ENCODE peak calls at places on chromosomes 6 and 20, in five cellular contexts. S is T-helper 17 cell, E is PC-3, O is progenitor cell of endocrine pancreas, Y is NAMALWA. K is an unnamed sample.

GRCh38 chr6:154615483-154616025 is 105.1 kb upstream of the CNKSR3 start:
- DNase-seq in Y (no peak), E (peak), S (no peak), O (no peak), K (peak)

GRCh38 chr6:101824551-101825345 is 431.2 kb downstream of the GRIK2 start:
- DNase-seq in S (no peak), Y (no peak), E (no peak), O (no peak), K (no peak)

GRCh38 chr6:122640377-122640776 is 30.2 kb downstream of the PKIB start:
- DNase-seq in O (no peak), Y (no peak), S (no peak), E (no peak), K (no peak)

GRCh38 chr6:149077208-149077607 is 240.3 kb upstream of the TAB2 start:
- DNase-seq in Y (no peak), O (no peak), S (no peak), E (no peak), K (no peak)

GRCh38 chr6:26235240-26235730 is 129.7 kb upstream of the BTN3A2 start:
- DNase-seq in O (no peak), Y (peak), S (no peak), E (peak), K (no peak)

GRCh38 chr20:14882846-14883245 is 545.4 kb upstream of the FLRT3 start:
- DNase-seq in Y (no peak), O (no peak), E (no peak), S (no peak), K (no peak)

GRCh38 chr6:90369024-90369519 is 72.4 kb upstream of the BACH2 start:
- DNase-seq in E (peak), Y (peak), S (no peak), O (no peak), K (no peak)

GRCh38 chr6:14739830-14740229 is 506.0 kb upstream of the JARID2 start:
- DNase-seq in E (no peak), Y (no peak), S (no peak), O (no peak), K (no peak)

GRCh38 chr20:768426-768978 is at the start of gene SLC52A3:
- DNase-seq in S (no peak), Y (peak), O (peak), E (peak), K (no peak)

GRCh38 chr6:26152226-26153101 is 65.2 kb downstream of the HFE start:
- DNase-seq in E (peak), S (no peak), Y (no peak), O (no peak), K (no peak)

GRCh38 chr6:107305391-107305790 is 154.0 kb downstream of the PDSS2 start:
- DNase-seq in Y (no peak), S (no peak), E (no peak), O (no peak), K (no peak)

GRCh38 chr6:44261581-44261980 is 3.8 kb downstream of the NFKBIE start:
- DNase-seq in S (no peak), O (no peak), Y (no peak), E (no peak), K (no peak)

GRCh38 chr6:14709900-14710299 is 536.0 kb upstream of the JARID2 start:
- DNase-seq in O (no peak), Y (no peak), S (no peak), E (no peak), K (no peak)

GRCh38 chr6:26033942-26034354 is 53.3 kb upstream of the HFE start:
- DNase-seq in Y (peak), O (no peak), S (no peak), E (no peak), K (no peak)

GRCh38 chr20:5118220-5119142 is 1.3 kb downstream of the PCNA start:
- DNase-seq in O (no peak), Y (peak), E (no peak), S (no peak), K (no peak)

GRCh38 chr6:84774174-84775158 is 10.1 kb upstream of the TBX18 start:
- DNase-seq in S (no peak), O (peak), Y (no peak), E (no peak), K (peak)

GRCh38 chr6:149393002-149393679 is 6.9 kb upstream of the SUMO4 start:
- DNase-seq in Y (no peak), O (no peak), E (no peak), S (no peak), K (no peak)

GRCh38 chr6:112149719-112150263 is 62.4 kb downstream of the FAM229B start:
- DNase-seq in O (no peak), E (no peak), Y (no peak), S (no peak), K (no peak)

GRCh38 chr6:30615958-30616810 is 859 bp downstream of the PPP1R10 start:
- DNase-seq in O (no peak), E (no peak), S (peak), Y (peak), K (peak)

GRCh38 chr6:75368151-75368779 is 83.7 kb upstream of the TMEM30A start:
- DNase-seq in O (peak), Y (peak), S (no peak), E (peak), K (no peak)

GRCh38 chr6:33737267-33738026 is 9.3 kb downstream of the IP6K3 start:
- DNase-seq in Y (no peak), E (no peak), O (no peak), S (no peak), K (no peak)

GRCh38 chr6:23176883-23177282 is 607.5 kb downstream of the HDGFL1 start:
- DNase-seq in Y (no peak), O (no peak), E (no peak), S (no peak), K (no peak)